ENCODE peak calls at places on chromosomes 5 and 9, in five cellular contexts. Q, B, N, P and F are unnamed samples.

GRCh38 chr5:129440424-129440823 is 19.7 kb upstream of the ADAMTS19 start:
- DNase-seq in B (peak; percentile 14), N (no peak), Q (no peak), P (no peak), F (no peak)

GRCh38 chr5:142654578-142655042 is 31.3 kb downstream of the FGF1 start:
- DNase-seq in B (no peak), P (no peak), Q (no peak), N (no peak), F (no peak)

GRCh38 chr5:109256486-109256885 is 153.3 kb downstream of the PJA2 start:
- DNase-seq in Q (no peak), P (no peak), B (no peak), N (no peak), F (no peak)

GRCh38 chr9:127075592-127076380 is 46.6 kb downstream of the ANGPTL2 start:
- DNase-seq in N (no peak), Q (no peak), P (no peak), B (peak; percentile 24), F (no peak)

GRCh38 chr5:59259238-59259637 is 634.3 kb downstream of the PDE4D start:
- DNase-seq in N (no peak), P (no peak), Q (no peak), B (no peak), F (no peak)

GRCh38 chr9:136275655-136276429 is 28.1 kb downstream of the CCDC187 start:
- DNase-seq in Q (no peak), N (peak; percentile 50), P (no peak), B (no peak), F (no peak)

GRCh38 chr9:120377268-120378150 is 202.5 kb downstream of the CDK5RAP2 start:
- DNase-seq in P (no peak), B (no peak), N (no peak), Q (no peak), F (no peak)

GRCh38 chr9:89361816-89362646 is 43.7 kb downstream of the SECISBP2 start:
- DNase-seq in N (no peak), B (no peak), P (no peak), Q (no peak), F (no peak)

GRCh38 chr9:132175431-132175830 is 13.6 kb downstream of the NTNG2 start:
- DNase-seq in N (no peak), Q (no peak), P (no peak), B (no peak), F (no peak)

GRCh38 chr5:114055318-114055788 is 306.5 kb upstream of the KCNN2 start:
- DNase-seq in N (peak; percentile 95), B (no peak), Q (no peak), P (peak; percentile 69), F (no peak)

GRCh38 chr5:113807384-113808053 is 294.0 kb downstream of the YTHDC2 start:
- DNase-seq in N (peak; percentile 28), P (peak; percentile 46), Q (no peak), B (no peak), F (peak; percentile 2)

GRCh38 chr5:100676807-100677631 is 141.8 kb downstream of the FAM174A start:
- DNase-seq in P (no peak), B (no peak), Q (no peak), N (no peak), F (peak; percentile 40)

GRCh38 chr5:154575869-154576806 is 98.1 kb upstream of the HAND1 start:
- DNase-seq in P (no peak), N (peak; percentile 60), Q (no peak), B (peak; percentile 79), F (no peak)

GRCh38 chr5:16600397-16600796 is 16.4 kb downstream of the RETREG1 start:
- DNase-seq in Q (peak; percentile 72), N (peak; percentile 88), B (no peak), P (peak; percentile 86), F (no peak)

GRCh38 chr9:105385372-105385985 is 62.4 kb upstream of the FSD1L start:
- DNase-seq in Q (peak; percentile 52), B (peak; percentile 31), N (no peak), P (peak; percentile 46), F (peak; percentile 43)

GRCh38 chr5:21663082-21663481 is 1190.1 kb downstream of the CDH12 start:
- DNase-seq in Q (no peak), B (no peak), P (no peak), N (no peak), F (no peak)

GRCh38 chr9:131972889-131973288 is 106.8 kb downstream of the MED27 start:
- DNase-seq in N (no peak), B (no peak), Q (no peak), P (no peak), F (no peak)

GRCh38 chr9:89606049-89606481 is 1.3 kb downstream of the GADD45G start:
- DNase-seq in Q (peak; percentile 56), N (peak; percentile 75), P (peak; percentile 81), B (peak; percentile 25), F (peak; percentile 57)

GRCh38 chr5:146825033-146825432 is 53.5 kb downstream of the PPP2R2B start:
- DNase-seq in P (no peak), B (peak; percentile 42), Q (no peak), N (peak; percentile 85), F (peak; percentile 46)

GRCh38 chr9:96150324-96151023 is 151.5 kb downstream of the HSD17B3 start:
- DNase-seq in Q (no peak), N (no peak), P (no peak), B (peak; percentile 93), F (no peak)

GRCh38 chr5:139061274-139061673 is 136.9 kb downstream of the SIL1 start:
- DNase-seq in B (no peak), Q (no peak), P (peak; percentile 69), N (no peak), F (peak; percentile 82)

DNA sequence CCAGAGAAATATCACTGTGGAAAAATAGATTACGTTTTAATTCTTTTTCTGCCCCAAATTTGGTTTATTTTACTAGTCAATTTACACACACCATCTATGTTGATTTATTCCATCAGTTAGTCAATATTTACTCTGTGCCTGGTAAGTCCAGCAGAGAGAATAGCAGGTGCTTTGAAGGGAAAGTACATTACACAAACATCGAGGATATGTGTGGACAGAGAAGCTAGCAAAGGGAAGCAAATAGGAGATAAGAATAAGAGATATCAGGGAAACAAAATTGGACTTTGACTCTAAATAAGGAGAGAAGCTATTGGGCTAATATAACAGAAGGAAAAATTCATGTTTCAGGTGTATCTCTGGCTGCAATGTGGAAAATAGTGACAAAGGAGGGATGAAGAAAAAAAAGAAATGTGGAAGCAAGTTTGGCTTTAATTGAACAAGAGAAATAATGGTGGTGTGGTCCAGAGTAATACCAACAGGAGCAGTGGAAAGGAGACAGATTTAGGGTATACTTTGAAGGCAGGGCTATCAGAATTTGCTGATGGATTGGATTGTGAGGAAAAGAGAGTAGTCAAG is 587.7 kb upstream of the CDH6 start:
- DNase-seq in Q (no peak), N (no peak), B (no peak), P (no peak), F (no peak)
- TF ChIP-seq CTCF in Q (no peak), N (no peak), B (no peak), P (no peak), F (no peak)

GRCh38 chr5:73232266-73233041 is 59.5 kb downstream of the TMEM174 start:
- DNase-seq in B (no peak), P (no peak), Q (no peak), N (no peak), F (no peak)
- H3K4me3 ChIP-seq in B (no peak overlapping the region), P (no peak overlapping the region), Q (no peak overlapping the region), N (no peak overlapping the region), F (no peak overlapping the region)

GRCh38 chr9:83330207-83331196 is 207.7 kb downstream of the FRMD3 start:
- DNase-seq in Q (no peak), B (no peak), N (no peak), P (no peak), F (no peak)
- TF ChIP-seq CTCF in Q (no peak), B (no peak), N (peak; percentile 12), P (no peak), F (peak; percentile 27)

GRCh38 chr5:79687911-79688310 is 1.7 kb upstream of the CMYA5 start:
- DNase-seq in B (no peak), Q (no peak), P (no peak), N (no peak), F (no peak)

GRCh38 chr5:79691007-79691406 is 1.4 kb downstream of the CMYA5 start:
- DNase-seq in Q (no peak), P (no peak), B (no peak), N (no peak), F (no peak)

GRCh38 chr5:79686799-79687198 is 2.8 kb upstream of the CMYA5 start:
- DNase-seq in P (no peak), B (no peak), Q (no peak), N (no peak), F (no peak)

GRCh38 chr5:79692586-79692985 is 3.0 kb downstream of the CMYA5 start:
- DNase-seq in N (no peak), P (no peak), Q (no peak), B (no peak), F (no peak)

DNA sequence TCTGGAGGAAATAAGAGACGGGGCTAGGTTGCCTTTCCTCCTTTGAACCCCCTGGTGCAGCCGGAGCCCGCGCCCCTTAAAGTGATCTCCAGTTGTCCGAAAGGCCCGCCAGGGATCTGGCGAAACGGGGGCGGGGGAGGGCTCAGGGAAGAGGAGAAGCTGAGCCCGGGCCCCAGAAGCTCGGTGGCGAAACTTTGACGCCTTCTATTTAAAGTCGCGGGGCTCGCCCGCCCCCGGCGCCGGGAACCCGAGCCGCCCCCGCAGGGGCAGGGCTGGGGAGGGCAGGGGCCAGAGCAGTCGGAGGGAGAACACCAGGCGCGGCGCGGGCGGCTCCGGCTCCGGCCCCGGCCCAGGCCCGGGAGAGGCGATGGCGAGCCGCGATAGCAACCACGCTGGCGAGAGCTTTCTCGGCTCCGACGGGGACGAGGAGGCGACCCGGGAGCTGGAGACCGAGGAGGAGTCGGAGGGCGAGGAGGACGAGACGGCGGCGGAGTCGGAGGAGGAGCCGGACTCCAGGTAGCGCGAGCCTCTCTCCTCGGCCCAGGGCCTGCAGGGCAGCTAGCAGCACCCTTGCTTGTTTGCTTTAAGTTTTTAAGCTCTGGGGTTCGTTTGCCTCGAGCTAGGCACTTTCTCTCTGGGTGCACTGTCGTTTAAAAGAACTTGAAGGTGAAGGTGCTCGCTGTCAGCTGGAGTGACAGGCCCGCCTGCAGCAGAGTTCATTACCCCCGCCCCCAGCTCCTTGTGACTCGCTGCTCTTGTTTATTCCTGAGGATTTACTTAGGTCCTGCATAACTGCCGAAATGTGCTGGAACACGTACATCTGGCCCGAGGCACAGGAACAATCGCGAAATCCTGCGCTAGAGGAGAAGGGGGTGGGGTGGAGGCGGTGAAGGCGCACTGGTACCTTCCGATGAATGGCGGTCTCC is at the start of gene CMYA5:
- DNase-seq in P (peak; percentile 78), N (peak; percentile 68), Q (peak; percentile 12), B (no peak), F (no peak)
- H3K4me3 ChIP-seq in P (peak within 1 kb of the TSS; percentile 49), N (peak within 1 kb of the TSS; percentile 47), Q (peak within 1 kb of the TSS; percentile 42), B (no peak within 1 kb of the TSS), F (peak within 1 kb of the TSS; percentile 44)